ENCODE peak calls at places on chromosomes 4 and X, in five cellular contexts. A is endothelial cell of umbilical vein, M is H9, N is body of pancreas, T is suprapubic skin. D is an unnamed sample. For H3K4me1, the result is how much of the 10 kb centered on the place peaks cover.

GRCh38 chr4:19329077-19329476 is 922.6 kb upstream of the SLIT2 start:
- DNase-seq in M (no peak), A (no peak), T (no peak), N (no peak), D (no peak)

GRCh38 chr4:71495454-71495853 is 156.6 kb downstream of the SLC4A4 start:
- DNase-seq in N (no peak), T (no peak), A (no peak), M (no peak), D (no peak)

GRCh38 chr4:89134775-89135319 is 23.5 kb downstream of the TIGD2 start:
- DNase-seq in M (no peak), N (no peak), T (no peak), A (peak), D (no peak)

GRCh38 chr4:28548549-28548948 is 1687.9 kb downstream of the STIM2 start:
- DNase-seq in N (no peak), T (no peak), M (no peak), A (no peak), D (no peak)

GRCh38 chr4:15920723-15921591 is 17.6 kb downstream of the FGFBP1 start:
- DNase-seq in M (no peak), T (no peak), A (peak), N (peak), D (no peak)

GRCh38 chr4:155899891-155900290 is 3.6 kb upstream of the TDO2 start:
- DNase-seq in T (no peak), M (no peak), A (no peak), N (no peak), D (no peak)

GRCh38 chr4:168621806-168622589 is 125.1 kb downstream of the PALLD start:
- DNase-seq in T (no peak), N (no peak), M (no peak), A (no peak), D (no peak)

GRCh38 chr4:39228377-39228776 is 46.0 kb downstream of the WDR19 start:
- DNase-seq in M (no peak), T (no peak), A (no peak), N (no peak), D (no peak)

GRCh38 chr4:145861331-145862318 is 77.0 kb downstream of the ZNF827 start:
- DNase-seq in M (peak), N (peak), A (no peak), T (no peak), D (no peak)

GRCh38 chr4:100117749-100118148 is 72.5 kb downstream of the DDIT4L start:
- DNase-seq in M (no peak), N (no peak), A (peak), T (no peak), D (no peak)

GRCh38 chrX:102711872-102712215 is 404 bp upstream of the GPRASP2 start:
- DNase-seq in A (no peak), M (no peak), T (no peak), N (no peak), D (no peak)

GRCh38 chr4:1010522-1011021 is 854 bp upstream of the FGFRL1 start:
- DNase-seq in T (no peak), A (peak), N (peak), M (peak), D (no peak)

GRCh38 chr4:165877291-165877690 is 4.3 kb downstream of the TLL1 start:
- DNase-seq in M (no peak), T (no peak), A (no peak), N (no peak), D (no peak)

GRCh38 chr4:87278335-87278794 is 44.3 kb downstream of the HSD17B13 start:
- DNase-seq in N (no peak), A (no peak), T (no peak), M (no peak), D (no peak)

GRCh38 chr4:10008208-10009005 is 12.9 kb downstream of the SLC2A9 start:
- DNase-seq in N (no peak), A (peak), T (no peak), M (no peak), D (no peak)

GRCh38 chr4:2273657-2274319 is 11.9 kb upstream of the MXD4 start:
- DNase-seq in T (no peak), M (no peak), N (no peak), A (no peak), D (no peak)

GRCh38 chr4:110135523-110135922 is 62.9 kb downstream of the ELOVL6 start:
- DNase-seq in T (no peak), A (no peak), N (no peak), M (no peak), D (no peak)

GRCh38 chr4:76526585-76526990 is 91.6 kb downstream of the SHROOM3 start:
- DNase-seq in M (no peak), T (no peak), A (no peak), N (peak), D (no peak)

GRCh38 chr4:159271857-159272256 is 169.0 kb downstream of the RAPGEF2 start:
- DNase-seq in M (no peak), N (no peak), T (no peak), A (peak), D (no peak)

GRCh38 chrX:107107459-107107858 is 11.2 kb downstream of the RBM41 start:
- DNase-seq in A (no peak), N (no peak), T (no peak), M (no peak), D (no peak)

GRCh38 chr4:154491341-154491679 is 289 bp downstream of the DCHS2 start:
- DNase-seq in M (no peak), N (no peak), T (no peak), A (no peak), D (no peak)

GRCh38 chr4:55181606-55182005 is 56.2 kb upstream of the KDR start:
- DNase-seq in N (no peak), T (no peak), M (no peak), A (peak), D (no peak)

GRCh38 chrX:96407501-96407900 is 277.1 kb upstream of the DIAPH2 start:
- DNase-seq in A (peak), M (no peak), N (no peak), T (no peak), D (no peak)

GRCh38 chr4:76597423-76597979 is 162.5 kb downstream of the SHROOM3 start:
- DNase-seq in A (no peak), N (no peak), M (no peak), T (no peak), D (no peak)

GRCh38 chr4:3010998-3011397 is 47.6 kb downstream of the GRK4 start:
- DNase-seq in N (peak), M (no peak), T (peak), A (no peak), D (no peak)

GRCh38 chr4:41268024-41268423 is 11.3 kb downstream of the UCHL1 start:
- DNase-seq in T (no peak), A (no peak), N (no peak), M (no peak), D (no peak)

GRCh38 chr4:111847256-111848108 is 297.8 kb upstream of the FAM241A start:
- DNase-seq in T (no peak), M (no peak), N (no peak), A (no peak), D (no peak)

GRCh38 chr4:121217385-121217784 is 53.3 kb upstream of the TNIP3 start:
- DNase-seq in T (no peak), A (no peak), M (no peak), N (no peak), D (no peak)

GRCh38 chrX:106612403-106612789 is 618 bp downstream of the RADX start:
- DNase-seq in M (no peak), T (no peak), N (no peak), A (no peak), D (no peak)

GRCh38 chrX:72269671-72270251 is 7.3 kb downstream of the RPS4X start:
- DNase-seq in M (no peak), T (no peak), N (no peak), A (peak), D (no peak)

GRCh38 chr4:169957785-169958184 is 68.4 kb downstream of the MFAP3L start:
- DNase-seq in A (no peak), T (no peak), N (no peak), M (no peak), D (no peak)

GRCh38 chr4:110411599-110412011 is 64.3 kb upstream of the ENPEP start:
- DNase-seq in T (no peak), M (peak), N (no peak), A (no peak), D (peak)

GRCh38 chr4:101174679-101175078 is 172.6 kb downstream of the PPP3CA start:
- DNase-seq in A (no peak), M (no peak), N (no peak), T (no peak), D (no peak)

GRCh38 chrX:46260502-46260901 is 284.7 kb downstream of the ZNF674 start:
- DNase-seq in N (no peak), T (no peak), M (no peak), A (no peak), D (no peak)

GRCh38 chr4:26993967-26994366 is 133.3 kb downstream of the STIM2 start:
- DNase-seq in T (no peak), N (no peak), M (no peak), A (no peak), D (no peak)
- H3K4me1 ChIP-seq in T (under half), N (under half), M (under half), A (under half), D (under half)

DNA sequence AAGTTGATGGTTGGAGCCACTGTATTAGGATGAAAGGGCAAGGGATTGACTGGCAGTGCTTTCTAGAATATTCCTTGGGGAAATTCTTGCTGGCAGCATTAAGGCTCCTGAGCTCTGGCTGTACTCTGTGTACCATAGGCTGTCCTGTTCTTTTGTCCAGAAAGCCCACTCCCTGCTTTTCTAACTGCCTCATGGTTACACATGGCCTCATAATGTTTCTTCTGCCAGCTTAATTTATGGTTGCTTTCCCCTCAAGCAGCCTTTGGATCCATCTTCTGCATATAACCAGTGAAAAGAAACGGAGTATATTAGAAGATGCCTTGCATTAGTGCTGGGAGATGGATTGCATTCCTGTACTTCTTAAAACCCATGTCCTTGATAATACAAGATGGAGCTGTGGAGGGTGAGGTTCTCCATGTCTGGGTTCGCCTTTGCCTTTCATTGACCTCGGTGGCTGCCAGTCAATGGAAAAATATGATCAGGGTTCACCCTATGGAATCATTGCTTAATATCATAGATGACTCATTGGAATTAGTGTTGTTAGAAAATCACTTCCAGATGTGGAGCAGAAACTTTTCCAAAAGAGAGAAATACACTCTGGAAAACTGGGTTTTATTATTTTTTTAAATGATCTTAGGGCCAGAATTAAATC is 24.7 kb downstream of the DOCK11 start:
- DNase-seq in A (no peak), N (no peak), M (no peak), T (no peak), D (no peak)
- H3K4me1 ChIP-seq in A (under half), N (under half), M (under half), T (under half), D (under half)

GRCh38 chr4:124433044-124433443 is 279.5 kb downstream of the ANKRD50 start:
- DNase-seq in T (no peak), M (no peak), A (no peak), N (no peak), D (no peak)

GRCh38 chr4:124432500-124432899 is 280.0 kb downstream of the ANKRD50 start:
- DNase-seq in N (no peak), A (peak), M (no peak), T (no peak), D (no peak)

GRCh38 chr4:124435276-124435675 is 277.3 kb downstream of the ANKRD50 start:
- DNase-seq in N (no peak), T (no peak), M (no peak), A (no peak), D (no peak)

GRCh38 chr4:124431663-124432192 is 280.8 kb downstream of the ANKRD50 start:
- DNase-seq in M (no peak), A (peak), T (no peak), N (no peak), D (no peak)

GRCh38 chr4:124433500-124433899 is 279.0 kb downstream of the ANKRD50 start:
- DNase-seq in A (peak), M (no peak), T (no peak), N (no peak), D (no peak)
- H3K4me1 ChIP-seq in A (half or more), M (under half), T (under half), N (under half), D (under half)

GRCh38 chrX:153877571-153878261 is 8.3 kb downstream of the L1CAM start:
- DNase-seq in N (no peak), M (no peak), T (no peak), A (no peak), D (no peak)

GRCh38 chrX:153880440-153880815 is 5.5 kb downstream of the L1CAM start:
- DNase-seq in T (no peak), N (no peak), M (no peak), A (no peak), D (no peak)

GRCh38 chrX:153879741-153880439 is 6.1 kb downstream of the L1CAM start:
- DNase-seq in N (no peak), M (no peak), A (no peak), T (no peak), D (no peak)

GRCh38 chrX:153878285-153878779 is 7.6 kb downstream of the L1CAM start:
- DNase-seq in T (no peak), M (no peak), A (no peak), N (no peak), D (no peak)

DNA sequence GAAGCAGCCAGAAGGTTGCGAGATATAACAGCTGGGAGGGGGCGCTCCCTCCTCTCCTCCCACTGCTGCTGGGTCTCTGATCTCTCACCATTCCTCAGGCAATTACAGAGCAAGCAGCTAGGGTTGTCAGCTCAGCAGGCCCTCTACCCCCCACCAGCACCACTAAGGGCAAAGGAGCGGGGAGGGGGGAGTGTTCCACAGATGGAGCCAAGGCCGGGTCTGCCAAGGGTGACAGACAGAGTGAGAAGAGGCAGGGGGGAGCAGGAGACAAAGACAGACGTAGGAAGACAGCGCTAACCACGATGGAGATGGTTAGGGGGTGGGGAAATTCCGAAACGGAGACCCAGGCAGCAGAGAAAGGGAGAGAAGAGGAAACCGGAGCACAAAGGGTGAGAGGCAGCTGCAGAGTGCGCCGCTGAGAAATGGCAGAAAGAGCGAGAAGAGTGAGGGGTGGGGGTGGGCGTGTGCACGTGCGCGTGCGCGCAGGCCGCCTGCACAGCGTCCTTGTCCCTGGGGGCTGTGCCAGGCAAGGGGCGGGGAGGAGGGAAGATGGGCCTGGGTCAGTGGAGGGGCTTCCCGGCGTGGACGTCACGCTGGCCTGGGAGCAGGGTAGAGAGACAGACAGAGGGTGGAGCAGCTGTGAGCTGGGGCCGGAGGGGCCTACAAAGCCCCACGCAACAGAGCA is 6.9 kb downstream of the L1CAM start:
- DNase-seq in T (no peak), N (no peak), M (peak), A (no peak), D (no peak)
- H3K4me1 ChIP-seq in T (under half), N (under half), M (under half), A (under half), D (under half)

DNA sequence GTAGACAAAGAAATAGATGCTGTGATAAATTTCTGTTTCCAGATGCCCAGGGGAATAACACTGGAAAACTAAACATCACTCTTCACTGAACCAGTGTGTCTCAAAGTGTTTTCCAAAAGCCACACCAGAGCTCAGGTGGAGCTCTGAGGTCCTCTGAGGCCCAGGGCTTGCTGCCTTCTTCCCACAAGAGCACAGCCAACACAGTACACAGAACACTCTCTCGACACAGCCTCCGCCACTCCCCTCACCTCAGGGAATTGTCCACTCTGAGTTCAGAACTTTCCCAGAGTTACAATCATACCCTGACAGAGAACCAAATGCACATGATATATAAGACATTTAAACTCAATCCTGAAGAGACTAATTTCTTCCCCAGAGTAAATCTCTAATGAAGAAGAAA is 3.1 kb downstream of the SETD7 start:
- DNase-seq in N (no peak), A (no peak), M (no peak), T (no peak), D (no peak)
- H3K4me1 ChIP-seq in N (under half), A (under half), M (under half), T (under half), D (under half)